ENCODE peak calls at places on chromosomes 11 and 22, in six cellular contexts. One of them, this sample, is unnamed.
A peak's percentile ranks its signal among the peaks of the same experiment; 100 is the strongest.

GRCh38 chr11:2365571-2366210 is 11.4 kb upstream of the CD81 start:
- DNase-seq in body of pancreas: no peak
- DNase-seq in GF-D8: no peak
- DNase-seq in T-helper 1 cell: no peak
- DNase-seq in SW480: no peak
- DNase-seq in fibroblast of the conjunctiva: no peak
- DNase-seq in this sample: no peak

GRCh38 chr11:126492331-126492730 is 136.8 kb downstream of the ST3GAL4 start:
- DNase-seq in body of pancreas: no peak
- DNase-seq in GF-D8: no peak
- DNase-seq in T-helper 1 cell: no peak
- DNase-seq in SW480: no peak
- DNase-seq in fibroblast of the conjunctiva: no peak
- DNase-seq in this sample: no peak

GRCh38 chr11:93525601-93526000 is 17.6 kb downstream of the SMCO4 start:
- DNase-seq in body of pancreas: no peak
- DNase-seq in GF-D8: no peak
- DNase-seq in T-helper 1 cell: no peak
- DNase-seq in SW480: no peak
- DNase-seq in fibroblast of the conjunctiva: no peak
- DNase-seq in this sample: no peak

GRCh38 chr11:69418576-69419296 is 62.7 kb upstream of the LINC01488 start:
- DNase-seq in body of pancreas: no peak
- DNase-seq in GF-D8: no peak
- DNase-seq in T-helper 1 cell: no peak
- DNase-seq in SW480: no peak
- DNase-seq in fibroblast of the conjunctiva: no peak
- DNase-seq in this sample: no peak

GRCh38 chr22:46163498-46163897 is 13.2 kb downstream of the PPARA start:
- DNase-seq in body of pancreas: no peak
- DNase-seq in GF-D8: no peak
- DNase-seq in T-helper 1 cell: no peak
- DNase-seq in SW480: no peak
- DNase-seq in fibroblast of the conjunctiva: no peak
- DNase-seq in this sample: no peak

GRCh38 chr11:36601145-36601544 is 3.1 kb upstream of the RAG2 start:
- DNase-seq in body of pancreas: no peak
- DNase-seq in GF-D8: peak; percentile 38
- DNase-seq in T-helper 1 cell: no peak
- DNase-seq in SW480: no peak
- DNase-seq in fibroblast of the conjunctiva: no peak
- DNase-seq in this sample: no peak

GRCh38 chr11:115362997-115363396 is 141.2 kb downstream of the CADM1 start:
- DNase-seq in body of pancreas: no peak
- DNase-seq in GF-D8: no peak
- DNase-seq in T-helper 1 cell: no peak
- DNase-seq in SW480: no peak
- DNase-seq in fibroblast of the conjunctiva: no peak
- DNase-seq in this sample: no peak

GRCh38 chr11:80632691-80633090 is 1191.9 kb upstream of the TENM4 start:
- DNase-seq in body of pancreas: no peak
- DNase-seq in GF-D8: no peak
- DNase-seq in T-helper 1 cell: no peak
- DNase-seq in SW480: no peak
- DNase-seq in fibroblast of the conjunctiva: no peak
- DNase-seq in this sample: no peak

GRCh38 chr11:122305426-122305825 is 189.4 kb upstream of the BLID start:
- DNase-seq in body of pancreas: no peak
- DNase-seq in GF-D8: no peak
- DNase-seq in T-helper 1 cell: no peak
- DNase-seq in SW480: no peak
- DNase-seq in fibroblast of the conjunctiva: no peak
- DNase-seq in this sample: no peak

GRCh38 chr11:15286465-15286864 is 171.7 kb downstream of the INSC start:
- DNase-seq in body of pancreas: no peak
- DNase-seq in GF-D8: no peak
- DNase-seq in T-helper 1 cell: no peak
- DNase-seq in SW480: no peak
- DNase-seq in fibroblast of the conjunctiva: no peak
- DNase-seq in this sample: no peak

GRCh38 chr22:30665786-30666185 is 1.9 kb downstream of the DUSP18 start:
- DNase-seq in body of pancreas: no peak
- DNase-seq in GF-D8: no peak
- DNase-seq in T-helper 1 cell: no peak
- DNase-seq in SW480: no peak
- DNase-seq in fibroblast of the conjunctiva: no peak
- DNase-seq in this sample: no peak

This sample was measured in AG04450.